ENCODE peak calls at places on chromosomes 3 and 15, in six cellular contexts. M is naive thymus-derived CD4-positive, alpha-beta T cell; K is breast epithelium; I is adrenal gland; B is right lobe of liver; H is CD8-positive, alpha-beta memory T cell. N is an unnamed sample.
A peak's percentile ranks its signal among the peaks of the same experiment; 100 is the strongest.

GRCh38 chr15:65212097-65212496 is 824 bp upstream of the CILP start:
- DNase-seq in M (peak; percentile 16), K (no peak), I (no peak), B (no peak), H (peak; percentile 26), N (peak; percentile 22)

GRCh38 chr3:51057111-51057510 is 328.0 kb upstream of the MANF start:
- DNase-seq in M (no peak), K (no peak), I (no peak), B (no peak), H (no peak), N (no peak)

GRCh38 chr3:17088017-17088416 is 203.3 kb downstream of the PLCL2 start:
- DNase-seq in M (no peak), K (no peak), I (no peak), B (no peak), H (no peak), N (no peak)

GRCh38 chr15:92733934-92734521 is 78.5 kb upstream of the FAM174B start:
- DNase-seq in M (peak; percentile 18), K (no peak), I (no peak), B (no peak), H (peak; percentile 28), N (no peak)

GRCh38 chr15:89999676-90000174 is 1.4 kb upstream of the ZNF710 start:
- DNase-seq in M (no peak), K (no peak), I (peak; percentile 19), B (no peak), H (no peak), N (no peak)

GRCh38 chr3:76078101-76078500 is 292.8 kb upstream of the ZNF717 start:
- DNase-seq in M (no peak), K (no peak), I (no peak), B (no peak), H (no peak), N (no peak)

GRCh38 chr3:75192065-75192658 is 472.0 kb upstream of the FRG2C start:
- DNase-seq in M (peak; percentile 41), K (peak; percentile 19), I (peak; percentile 20), B (no peak), H (peak; percentile 17), N (no peak)

GRCh38 chr3:99479768-99480167 is 158.6 kb upstream of the COL8A1 start:
- DNase-seq in M (no peak), K (no peak), I (no peak), B (no peak), H (no peak), N (no peak)

GRCh38 chr3:12768579-12769527 is 9.8 kb upstream of the TMEM40 start:
- DNase-seq in M (no peak), K (no peak), I (no peak), B (no peak), H (no peak), N (no peak)

GRCh38 chr3:171491412-171491811 is 31.2 kb upstream of the TNIK start:
- DNase-seq in M (peak; percentile 14), K (no peak), I (no peak), B (no peak), H (peak; percentile 22), N (no peak)

GRCh38 chr15:81027200-81027599 is 26.5 kb downstream of the TLNRD1 start:
- DNase-seq in M (no peak), K (no peak), I (no peak), B (no peak), H (no peak), N (no peak)

GRCh38 chr3:46693038-46693896 is at the start of gene ALS2CL:
- DNase-seq in M (peak; percentile 73), K (peak; percentile 45), I (peak; percentile 46), B (peak; percentile 83), H (peak; percentile 71), N (no peak)

GRCh38 chr3:108324177-108324576 is 27.8 kb downstream of the HHLA2 start:
- DNase-seq in M (no peak), K (no peak), I (no peak), B (no peak), H (no peak), N (no peak)

GRCh38 chr15:62392411-62392810 is 227.3 kb upstream of the C2CD4B start:
- DNase-seq in M (no peak), K (no peak), I (no peak), B (no peak), H (no peak), N (no peak)

GRCh38 chr3:14480207-14481017 is 59.7 kb downstream of the GRIP2 start:
- DNase-seq in M (no peak), K (no peak), I (peak; percentile 80), B (no peak), H (no peak), N (no peak)

GRCh38 chr3:52769786-52770445 is 824 bp downstream of the NEK4 start:
- DNase-seq in M (no peak), K (no peak), I (no peak), B (no peak), H (no peak), N (no peak)

GRCh38 chr3:52770581-52771333 is at the start of gene NEK4:
- DNase-seq in M (peak; percentile 72), K (peak; percentile 82), I (peak; percentile 93), B (peak; percentile 96), H (peak; percentile 69), N (peak; percentile 75)

GRCh38 chr3:52773361-52774065 is 2.8 kb upstream of the NEK4 start:
- DNase-seq in M (no peak), K (peak; percentile 17), I (no peak), B (peak; percentile 76), H (no peak), N (no peak)

GRCh38 chr3:52771334-52771681 is 568 bp upstream of the NEK4 start:
- DNase-seq in M (no peak), K (no peak), I (no peak), B (no peak), H (no peak), N (no peak)

DNA sequence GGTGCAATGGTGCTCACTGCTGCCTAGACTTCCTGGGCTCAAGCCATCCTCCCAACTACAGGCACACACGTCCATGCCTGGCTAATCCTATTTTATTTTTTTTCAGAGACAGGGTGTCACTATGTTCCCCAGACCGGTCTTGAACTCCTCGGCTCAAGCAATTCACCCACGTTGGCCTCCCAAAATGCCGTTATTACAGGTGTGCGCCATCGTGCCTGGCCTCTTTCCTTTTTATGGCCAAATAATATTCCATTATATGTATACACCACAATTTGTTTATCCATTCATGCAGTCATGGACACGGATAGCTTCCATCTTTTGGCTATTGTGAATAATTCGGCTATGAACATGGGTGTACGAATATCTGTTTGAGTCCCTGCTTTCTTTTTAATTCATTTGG is 962 bp upstream of the NEK4 start:
- DNase-seq in M (no peak), K (no peak), I (no peak), B (no peak), H (no peak), N (no peak)
- H3K4me3 ChIP-seq in M (no peak overlapping the region), K (peak overlapping the region; percentile 98), I (no peak overlapping the region), B (no peak overlapping the region), H (no peak overlapping the region), N (no peak overlapping the region)

GRCh38 chr15:87492321-87492720 is 764.2 kb downstream of the NTRK3 start:
- DNase-seq in M (no peak), K (no peak), I (no peak), B (no peak), H (no peak), N (no peak)

GRCh38 chr15:87489902-87490301 is 766.6 kb downstream of the NTRK3 start:
- DNase-seq in M (no peak), K (no peak), I (no peak), B (no peak), H (no peak), N (no peak)

GRCh38 chr15:87496795-87497194 is 759.7 kb downstream of the NTRK3 start:
- DNase-seq in M (no peak), K (no peak), I (no peak), B (no peak), H (no peak), N (no peak)

GRCh38 chr15:87496109-87496508 is 760.4 kb downstream of the NTRK3 start:
- DNase-seq in M (no peak), K (no peak), I (no peak), B (no peak), H (no peak), N (no peak)

GRCh38 chr15:87493803-87494202 is 762.7 kb downstream of the NTRK3 start:
- DNase-seq in M (no peak), K (no peak), I (no peak), B (no peak), H (no peak), N (no peak)
- H3K4me3 ChIP-seq in M (no peak overlapping the region), K (no peak overlapping the region), I (no peak overlapping the region), B (no peak overlapping the region), H (no peak overlapping the region), N (no peak overlapping the region)

DNA sequence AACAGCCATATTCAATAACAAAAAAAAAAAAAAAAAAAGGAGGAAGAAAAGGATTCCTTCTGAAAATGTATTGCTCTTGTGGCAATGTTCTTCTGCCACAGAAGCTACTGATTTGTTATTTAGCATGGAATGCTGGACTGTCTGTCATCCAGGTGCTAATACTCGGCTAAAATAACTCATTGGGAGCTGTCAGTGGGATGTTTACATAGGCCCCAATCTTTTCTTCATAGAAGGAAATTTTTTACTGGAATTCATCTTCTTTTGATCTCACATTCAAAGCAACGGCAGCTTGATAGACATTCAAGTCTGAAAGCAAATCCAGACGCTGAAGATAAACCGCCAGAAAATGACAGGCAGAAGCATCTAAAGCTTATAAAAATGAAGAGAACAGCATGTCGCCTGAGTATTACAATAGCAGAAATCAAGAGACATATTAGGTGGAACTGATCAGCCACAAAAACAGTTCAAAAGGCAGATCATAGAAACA is 452.1 kb downstream of the FOXP1 start:
- DNase-seq in M (no peak), K (no peak), I (no peak), B (no peak), H (peak; percentile 33), N (no peak)
- H3K4me3 ChIP-seq in M (peak overlapping the region; percentile 71), K (no peak overlapping the region), I (no peak overlapping the region), B (no peak overlapping the region), H (peak overlapping the region; percentile 61), N (no peak overlapping the region)

GRCh38 chr3:184568591-184568917 is 7.0 kb downstream of the EPHB3 start:
- DNase-seq in M (no peak), K (no peak), I (no peak), B (no peak), H (no peak), N (no peak)

GRCh38 chr3:184568918-184569829 is 7.6 kb downstream of the EPHB3 start:
- DNase-seq in M (no peak), K (peak; percentile 88), I (peak; percentile 72), B (no peak), H (no peak), N (no peak)

GRCh38 chr3:184570035-184570434 is 8.4 kb downstream of the EPHB3 start:
- DNase-seq in M (no peak), K (no peak), I (no peak), B (no peak), H (no peak), N (no peak)

GRCh38 chr3:184566441-184567414 is 5.1 kb downstream of the EPHB3 start:
- DNase-seq in M (no peak), K (no peak), I (no peak), B (no peak), H (no peak), N (no peak)

DNA sequence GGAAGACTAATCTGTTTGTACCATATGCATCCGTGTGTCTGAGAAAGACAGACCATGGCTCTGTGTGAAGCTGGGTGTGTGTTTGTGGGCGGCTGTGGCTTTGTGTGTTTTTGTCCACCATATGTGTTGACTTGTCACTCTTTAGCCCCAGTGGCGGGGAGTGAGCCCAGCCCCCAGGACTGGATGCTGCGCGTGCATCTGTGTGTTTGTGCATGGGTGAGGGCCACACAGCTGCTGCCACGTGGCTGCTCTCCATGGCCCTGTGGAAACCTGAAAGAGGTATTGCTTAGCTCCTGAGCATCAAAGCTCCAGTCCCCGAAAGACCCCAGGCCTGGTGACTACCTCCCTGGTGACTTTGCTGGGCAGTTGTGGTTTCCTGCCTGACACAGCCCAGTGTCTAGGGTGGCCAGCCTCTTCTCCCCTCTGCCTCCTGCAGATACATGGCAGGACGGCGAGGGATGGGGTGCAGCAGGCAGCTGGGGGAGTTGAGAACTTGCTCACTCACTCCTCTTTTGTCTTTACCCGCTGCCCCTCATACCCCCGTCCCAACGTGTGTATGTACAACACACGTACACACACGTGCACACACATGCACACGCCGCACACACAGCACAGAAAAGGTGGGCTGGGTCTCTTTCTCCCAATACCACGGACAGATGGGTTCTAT is 6.5 kb downstream of the EPHB3 start:
- DNase-seq in M (no peak), K (no peak), I (no peak), B (no peak), H (no peak), N (no peak)
- H3K4me3 ChIP-seq in M (no peak overlapping the region), K (peak overlapping the region; percentile 67), I (no peak overlapping the region), B (no peak overlapping the region), H (no peak overlapping the region), N (no peak overlapping the region)

N was measured in GM12864.